ENCODE peak calls at places on chromosome 19, in five cellular contexts. One of them, this sample, is unnamed. For H3K4me1, the result is how much of the 10 kb centered on the place peaks cover.

GRCh38 chr19:34118879-34119748 is 53.2 kb upstream of the LSM14A start:
- DNase-seq in cardiac muscle cell: no peak
- DNase-seq in IMR-90: no peak
- DNase-seq in neural progenitor cell: no peak
- DNase-seq in PC-9: no peak
- DNase-seq in this sample: no peak

GRCh38 chr19:6745965-6746364 is 6.5 kb downstream of the TRIP10 start:
- DNase-seq in IMR-90: no peak
- DNase-seq in neural progenitor cell: no peak
- DNase-seq in PC-9: no peak
- DNase-seq in cardiac muscle cell: no peak
- DNase-seq in this sample: no peak

GRCh38 chr19:18603255-18603957 is 3.2 kb downstream of the CRLF1 start:
- DNase-seq in cardiac muscle cell: peak
- DNase-seq in neural progenitor cell: peak
- DNase-seq in PC-9: no peak
- DNase-seq in IMR-90: no peak
- DNase-seq in this sample: no peak

GRCh38 chr19:991174-991931 is 7.2 kb downstream of the WDR18 start:
- DNase-seq in cardiac muscle cell: peak
- DNase-seq in neural progenitor cell: peak
- DNase-seq in PC-9: no peak
- DNase-seq in IMR-90: peak
- DNase-seq in this sample: no peak

GRCh38 chr19:2524840-2525723 is 49.2 kb downstream of the GADD45B start:
- DNase-seq in PC-9: peak
- DNase-seq in neural progenitor cell: no peak
- DNase-seq in IMR-90: peak
- DNase-seq in cardiac muscle cell: peak
- DNase-seq in this sample: no peak

GRCh38 chr19:2867025-2867991 is at the start of gene ZNF556:
- DNase-seq in cardiac muscle cell: no peak
- DNase-seq in IMR-90: no peak
- DNase-seq in neural progenitor cell: no peak
- DNase-seq in PC-9: peak
- DNase-seq in this sample: no peak

GRCh38 chr19:18274776-18275356 is 614 bp upstream of the IQCN start:
- DNase-seq in neural progenitor cell: no peak
- DNase-seq in PC-9: peak
- DNase-seq in cardiac muscle cell: peak
- DNase-seq in IMR-90: peak
- DNase-seq in this sample: peak

GRCh38 chr19:18520848-18521691 is 800 bp downstream of the ELL start:
- DNase-seq in IMR-90: no peak
- DNase-seq in neural progenitor cell: peak
- DNase-seq in PC-9: no peak
- DNase-seq in cardiac muscle cell: peak
- DNase-seq in this sample: no peak

GRCh38 chr19:19170053-19170945 is at the start of gene MEF2B:
- DNase-seq in PC-9: peak
- DNase-seq in IMR-90: peak
- DNase-seq in neural progenitor cell: peak
- DNase-seq in cardiac muscle cell: peak
- DNase-seq in this sample: no peak

GRCh38 chr19:5196832-5197231 is 143.8 kb downstream of the PTPRS start:
- DNase-seq in PC-9: no peak
- DNase-seq in IMR-90: no peak
- DNase-seq in cardiac muscle cell: no peak
- DNase-seq in neural progenitor cell: no peak
- DNase-seq in this sample: no peak

GRCh38 chr19:8209965-8210659 is 942 bp downstream of the CERS4 start:
- DNase-seq in cardiac muscle cell: no peak
- DNase-seq in IMR-90: no peak
- DNase-seq in PC-9: no peak
- DNase-seq in neural progenitor cell: no peak
- DNase-seq in this sample: no peak

GRCh38 chr19:28303502-28303901 is 909.4 kb downstream of the UQCRFS1 start:
- DNase-seq in cardiac muscle cell: no peak
- DNase-seq in IMR-90: no peak
- DNase-seq in neural progenitor cell: no peak
- DNase-seq in PC-9: no peak
- DNase-seq in this sample: no peak

GRCh38 chr19:33473644-33474305 is 47.8 kb downstream of the PEPD start:
- DNase-seq in cardiac muscle cell: peak
- DNase-seq in neural progenitor cell: no peak
- DNase-seq in PC-9: no peak
- DNase-seq in IMR-90: peak
- DNase-seq in this sample: peak

GRCh38 chr19:16893686-16893990 is 4.8 kb downstream of the F2RL3 start:
- DNase-seq in PC-9: no peak
- DNase-seq in neural progenitor cell: no peak
- DNase-seq in cardiac muscle cell: no peak
- DNase-seq in IMR-90: no peak
- DNase-seq in this sample: no peak

GRCh38 chr19:18270304-18270703 is 3.9 kb downstream of the IQCN start:
- DNase-seq in IMR-90: no peak
- DNase-seq in neural progenitor cell: no peak
- DNase-seq in PC-9: peak
- DNase-seq in cardiac muscle cell: no peak
- DNase-seq in this sample: no peak

GRCh38 chr19:55802281-55802680 is 29.5 kb downstream of the NLRP11 start:
- DNase-seq in cardiac muscle cell: no peak
- DNase-seq in PC-9: no peak
- DNase-seq in neural progenitor cell: no peak
- DNase-seq in IMR-90: no peak
- DNase-seq in this sample: no peak

GRCh38 chr19:32202244-32202643 is 143.2 kb upstream of the ZNF507 start:
- DNase-seq in cardiac muscle cell: no peak
- DNase-seq in PC-9: no peak
- DNase-seq in neural progenitor cell: no peak
- DNase-seq in IMR-90: no peak
- DNase-seq in this sample: no peak

GRCh38 chr19:8988204-8988603 is 22.0 kb downstream of the MUC16 start:
- DNase-seq in PC-9: peak
- DNase-seq in IMR-90: no peak
- DNase-seq in cardiac muscle cell: no peak
- DNase-seq in neural progenitor cell: peak
- DNase-seq in this sample: no peak

GRCh38 chr19:55109527-55110291 is 7.7 kb downstream of the PPP1R12C start:
- DNase-seq in PC-9: no peak
- DNase-seq in cardiac muscle cell: no peak
- DNase-seq in IMR-90: no peak
- DNase-seq in neural progenitor cell: no peak
- DNase-seq in this sample: no peak

GRCh38 chr19:18429717-18430416 is 8.1 kb downstream of the ISYNA1 start:
- DNase-seq in neural progenitor cell: no peak
- DNase-seq in cardiac muscle cell: no peak
- DNase-seq in PC-9: no peak
- DNase-seq in IMR-90: no peak
- DNase-seq in this sample: no peak

GRCh38 chr19:35134601-35135091 is at the start of gene LGI4:
- DNase-seq in IMR-90: no peak
- DNase-seq in cardiac muscle cell: no peak
- DNase-seq in PC-9: no peak
- DNase-seq in neural progenitor cell: peak
- DNase-seq in this sample: no peak

GRCh38 chr19:3606690-3607289 is at the start of gene TBXA2R:
- DNase-seq in IMR-90: peak
- DNase-seq in PC-9: no peak
- DNase-seq in cardiac muscle cell: peak
- DNase-seq in neural progenitor cell: peak
- DNase-seq in this sample: no peak

GRCh38 chr19:4367781-4368127 is 24.4 kb downstream of the MPND start:
- DNase-seq in IMR-90: no peak
- DNase-seq in PC-9: no peak
- DNase-seq in neural progenitor cell: no peak
- DNase-seq in cardiac muscle cell: no peak
- DNase-seq in this sample: no peak

GRCh38 chr19:367561-367960 is 23.0 kb upstream of the MIER2 start:
- DNase-seq in IMR-90: no peak
- DNase-seq in neural progenitor cell: no peak
- DNase-seq in cardiac muscle cell: no peak
- DNase-seq in PC-9: no peak
- DNase-seq in this sample: no peak

GRCh38 chr19:7595466-7596133 is at the start of gene CAMSAP3:
- DNase-seq in PC-9: no peak
- DNase-seq in cardiac muscle cell: no peak
- DNase-seq in IMR-90: no peak
- DNase-seq in neural progenitor cell: peak
- DNase-seq in this sample: no peak

GRCh38 chr19:32890841-32891240 is 21.3 kb upstream of the SLC7A9 start:
- DNase-seq in neural progenitor cell: no peak
- DNase-seq in IMR-90: no peak
- DNase-seq in PC-9: no peak
- DNase-seq in cardiac muscle cell: no peak
- DNase-seq in this sample: no peak

GRCh38 chr19:46198756-46199155 is 30.8 kb upstream of the IGFL1 start:
- DNase-seq in IMR-90: no peak
- DNase-seq in cardiac muscle cell: no peak
- DNase-seq in neural progenitor cell: no peak
- DNase-seq in PC-9: peak
- DNase-seq in this sample: peak

GRCh38 chr19:2567580-2567979 is 91.7 kb downstream of the GADD45B start:
- DNase-seq in IMR-90: no peak
- DNase-seq in PC-9: no peak
- DNase-seq in cardiac muscle cell: no peak
- DNase-seq in neural progenitor cell: no peak
- DNase-seq in this sample: no peak

GRCh38 chr19:756232-756631 is 5.3 kb downstream of the MISP start:
- DNase-seq in IMR-90: peak
- DNase-seq in cardiac muscle cell: peak
- DNase-seq in PC-9: peak
- DNase-seq in neural progenitor cell: no peak
- DNase-seq in this sample: peak

GRCh38 chr19:33344210-33344609 is 29.3 kb upstream of the CEBPG start:
- DNase-seq in PC-9: no peak
- DNase-seq in IMR-90: no peak
- DNase-seq in neural progenitor cell: peak
- DNase-seq in cardiac muscle cell: peak
- DNase-seq in this sample: no peak

GRCh38 chr19:10991076-10991475 is 30.2 kb downstream of the SMARCA4 start:
- DNase-seq in neural progenitor cell: no peak
- DNase-seq in IMR-90: no peak
- DNase-seq in PC-9: no peak
- DNase-seq in cardiac muscle cell: no peak
- DNase-seq in this sample: no peak

GRCh38 chr19:10988921-10989320 is 28.1 kb downstream of the SMARCA4 start:
- DNase-seq in cardiac muscle cell: no peak
- DNase-seq in PC-9: no peak
- DNase-seq in neural progenitor cell: no peak
- DNase-seq in IMR-90: no peak
- DNase-seq in this sample: no peak

GRCh38 chr19:10988380-10988779 is 27.6 kb downstream of the SMARCA4 start:
- DNase-seq in IMR-90: no peak
- DNase-seq in cardiac muscle cell: no peak
- DNase-seq in PC-9: no peak
- DNase-seq in neural progenitor cell: no peak
- DNase-seq in this sample: no peak

GRCh38 chr19:10987621-10988297 is 26.9 kb downstream of the SMARCA4 start:
- DNase-seq in PC-9: no peak
- DNase-seq in neural progenitor cell: no peak
- DNase-seq in IMR-90: no peak
- DNase-seq in cardiac muscle cell: no peak
- DNase-seq in this sample: no peak

GRCh38 chr19:10991521-10992081 is 30.8 kb downstream of the SMARCA4 start:
- DNase-seq in IMR-90: no peak
- DNase-seq in PC-9: no peak
- DNase-seq in neural progenitor cell: no peak
- DNase-seq in cardiac muscle cell: no peak
- DNase-seq in this sample: no peak
- H3K4me1 ChIP-seq in IMR-90: under half
- H3K4me1 ChIP-seq in PC-9: under half
- H3K4me1 ChIP-seq in neural progenitor cell: under half
- H3K4me1 ChIP-seq in cardiac muscle cell: under half
- H3K4me1 ChIP-seq in this sample: under half

DNA sequence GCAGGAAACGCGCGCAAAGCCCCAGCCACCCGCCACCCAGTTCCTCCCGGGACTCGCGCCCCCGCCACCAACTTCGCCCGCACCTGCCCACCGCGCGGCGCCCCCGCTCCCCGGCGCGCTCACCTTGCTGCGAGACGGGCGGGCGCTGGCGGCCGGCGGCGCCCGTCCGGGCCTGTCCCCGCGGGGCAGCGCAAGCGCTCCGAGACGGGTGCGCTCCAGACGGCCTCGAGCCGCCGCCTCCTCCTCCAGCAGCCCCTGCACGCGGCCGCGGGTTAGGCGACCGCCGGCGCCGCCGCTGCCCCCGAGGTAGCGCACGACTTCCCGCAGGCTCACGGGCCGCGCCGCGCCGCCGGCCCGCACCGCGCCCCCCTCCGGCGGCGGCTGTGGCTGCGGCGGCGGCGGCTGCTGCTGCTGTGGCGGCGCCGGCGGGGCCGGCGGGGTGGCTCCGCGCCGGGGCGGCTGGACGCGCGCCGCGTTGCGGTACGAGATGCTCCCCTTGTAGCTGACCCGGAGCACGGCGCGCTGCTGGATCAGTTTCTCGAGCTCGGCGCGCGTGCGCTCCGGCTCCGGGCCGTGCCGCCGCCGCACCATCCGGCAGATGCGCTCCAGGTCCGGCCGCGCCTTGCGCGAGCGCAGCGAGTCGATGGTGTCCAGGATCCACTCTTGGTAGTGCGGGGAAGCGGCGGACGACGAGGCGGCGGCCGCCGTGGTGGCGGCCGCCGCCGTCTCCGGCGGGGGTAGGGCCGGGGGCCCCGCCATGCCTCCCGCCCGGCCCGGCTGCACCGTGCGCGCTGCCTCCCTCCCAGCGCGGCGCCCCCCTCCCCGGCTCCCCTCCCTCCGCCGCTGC is 666 bp downstream of the SAMD1 start:
- DNase-seq in IMR-90: peak
- DNase-seq in neural progenitor cell: peak
- DNase-seq in cardiac muscle cell: peak
- DNase-seq in PC-9: no peak
- DNase-seq in this sample: peak
- TF ChIP-seq CTCF in IMR-90: no peak
- TF ChIP-seq CTCF in neural progenitor cell: no peak
- TF ChIP-seq CTCF in cardiac muscle cell: no peak
- TF ChIP-seq CTCF in PC-9: no peak
- TF ChIP-seq CTCF in this sample: no peak

DNA sequence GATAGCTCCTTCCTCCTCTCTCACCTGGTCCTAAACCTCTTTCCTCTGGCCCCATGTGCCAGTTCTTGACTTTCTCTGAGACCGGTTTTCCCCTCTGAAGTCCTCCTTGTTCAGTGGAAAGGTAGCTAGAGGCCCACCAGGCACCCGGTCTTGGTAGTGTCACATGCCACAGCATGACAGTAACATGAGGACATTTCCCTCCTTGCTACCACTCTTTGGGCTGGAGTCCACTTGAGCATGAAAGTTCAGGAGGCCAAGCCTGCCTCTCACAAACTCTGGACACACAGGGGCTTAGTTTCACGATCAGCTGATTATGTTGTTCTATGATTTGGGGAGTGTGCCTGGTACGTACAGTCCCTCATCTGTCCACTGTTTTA is 45.6 kb downstream of the NFIX start:
- DNase-seq in IMR-90: no peak
- DNase-seq in PC-9: no peak
- DNase-seq in cardiac muscle cell: no peak
- DNase-seq in neural progenitor cell: no peak
- DNase-seq in this sample: no peak
- H3K4me1 ChIP-seq in IMR-90: half or more
- H3K4me1 ChIP-seq in PC-9: under half
- H3K4me1 ChIP-seq in cardiac muscle cell: under half
- H3K4me1 ChIP-seq in neural progenitor cell: under half
- H3K4me1 ChIP-seq in this sample: under half

GRCh38 chr19:49127674-49128544 is 8.6 kb downstream of the PPFIA3 start:
- DNase-seq in neural progenitor cell: peak
- DNase-seq in PC-9: peak
- DNase-seq in cardiac muscle cell: peak
- DNase-seq in IMR-90: peak
- DNase-seq in this sample: peak
- TF ChIP-seq CTCF in neural progenitor cell: peak
- TF ChIP-seq CTCF in PC-9: no peak
- TF ChIP-seq CTCF in cardiac muscle cell: peak
- TF ChIP-seq CTCF in IMR-90: peak
- TF ChIP-seq CTCF in this sample: peak